ENCODE peak calls at places on chromosomes 4 and X, in five cellular contexts. A is upper lobe of right lung, X is psoas muscle, B is body of pancreas, K is lung. L is an unnamed sample.

GRCh38 chr4:186831574-186831973 is 107.9 kb upstream of the FAT1 start:
- ATAC-seq in K (no peak), A (no peak), B (no peak), X (no peak), L (no peak)

GRCh38 chr4:138494931-138495330 is 252.8 kb upstream of the SLC7A11 start:
- ATAC-seq in X (no peak), K (no peak), B (no peak), A (peak), L (no peak)

GRCh38 chr4:158835456-158836369 is 66.9 kb downstream of the FNIP2 start:
- ATAC-seq in X (peak), K (no peak), A (peak), B (no peak), L (no peak)

GRCh38 chrX:69238153-69238959 is 73.1 kb upstream of the PJA1 start:
- ATAC-seq in A (peak), X (peak), K (no peak), B (no peak), L (peak)

GRCh38 chr4:186934841-186935443 is 211.3 kb upstream of the FAT1 start:
- ATAC-seq in K (peak), B (no peak), X (no peak), A (peak), L (no peak)

GRCh38 chrX:8033175-8033574 is 106.0 kb upstream of the PNPLA4 start:
- ATAC-seq in K (no peak), A (no peak), B (no peak), X (no peak), L (no peak)

GRCh38 chr4:183905081-183905592 is at the start of gene STOX2:
- ATAC-seq in B (peak), K (peak), X (peak), A (peak), L (peak)

GRCh38 chrX:3169421-3169820 is 128.2 kb downstream of the ARSF start:
- ATAC-seq in B (no peak), K (no peak), X (no peak), A (no peak), L (no peak)

GRCh38 chr4:38752393-38752961 is 30.3 kb downstream of the TLR10 start:
- ATAC-seq in B (peak), A (peak), K (peak), X (peak), L (no peak)

GRCh38 chr4:80071643-80072606 is 1.1 kb downstream of the ANTXR2 start:
- ATAC-seq in B (peak), A (peak), K (peak), X (peak), L (peak)

GRCh38 chr4:149065753-149066152 is 623.5 kb upstream of the NR3C2 start:
- ATAC-seq in X (no peak), B (no peak), A (no peak), K (no peak), L (no peak)

GRCh38 chr4:103996637-103997036 is 276.9 kb upstream of the TACR3 start:
- ATAC-seq in B (peak), A (peak), K (no peak), X (no peak), L (no peak)

GRCh38 chr4:112563431-112564200 is 47.6 kb upstream of the NEUROG2 start:
- ATAC-seq in A (no peak), K (no peak), B (no peak), X (no peak), L (no peak)

GRCh38 chrX:71106427-71106826 is at the start of gene CXorf65:
- ATAC-seq in X (no peak), B (no peak), K (no peak), A (no peak), L (no peak)

GRCh38 chr4:1652088-1652487 is 32.0 kb downstream of the FAM53A start:
- ATAC-seq in A (no peak), B (no peak), K (no peak), X (no peak), L (no peak)

GRCh38 chr4:139734201-139734874 is 68.7 kb downstream of the MGST2 start:
- ATAC-seq in B (peak), K (peak), A (peak), X (peak), L (peak)

GRCh38 chr4:8525383-8526120 is 54.6 kb upstream of the GPR78 start:
- ATAC-seq in X (no peak), K (no peak), A (peak), B (no peak), L (no peak)

GRCh38 chr4:16290681-16291420 is 64.6 kb upstream of the TAPT1 start:
- ATAC-seq in A (no peak), X (no peak), K (no peak), B (no peak), L (no peak)

GRCh38 chr4:17174751-17175150 is 276.3 kb upstream of the LDB2 start:
- ATAC-seq in X (no peak), K (no peak), A (no peak), B (no peak), L (no peak)

GRCh38 chrX:46653482-46653881 is 79.9 kb downstream of the CHST7 start:
- ATAC-seq in K (no peak), X (no peak), A (no peak), B (no peak), L (no peak)

GRCh38 chr4:41098093-41098492 is 116.2 kb downstream of the APBB2 start:
- ATAC-seq in X (no peak), K (no peak), A (no peak), B (no peak), L (no peak)

GRCh38 chr4:56686537-56687231 is 5.6 kb upstream of the HOPX start:
- ATAC-seq in A (no peak), K (no peak), X (no peak), B (no peak), L (no peak)

GRCh38 chr4:102606846-102607440 is 105.8 kb downstream of the NFKB1 start:
- ATAC-seq in A (peak), K (no peak), X (no peak), B (peak), L (no peak)

GRCh38 chrX:47285762-47286320 is 53.0 kb downstream of the USP11 start:
- ATAC-seq in X (no peak), B (no peak), A (no peak), K (no peak), L (no peak)

GRCh38 chr4:107548211-107548905 is 171.7 kb downstream of the PAPSS1 start:
- ATAC-seq in B (no peak), A (no peak), X (no peak), K (no peak), L (no peak)

GRCh38 chr4:1041147-1041935 is 29.9 kb downstream of the FGFRL1 start:
- ATAC-seq in A (peak), X (no peak), K (no peak), B (no peak), L (no peak)

GRCh38 chr4:74166823-74167222 is 8.9 kb downstream of the MTHFD2L start:
- ATAC-seq in A (peak), X (peak), B (no peak), K (no peak), L (no peak)

GRCh38 chrX:65300104-65300809 is 234.3 kb downstream of the LAS1L start:
- ATAC-seq in K (no peak), B (no peak), X (no peak), A (no peak), L (no peak)

GRCh38 chr4:122047706-122048425 is 96.0 kb upstream of the TRPC3 start:
- ATAC-seq in X (no peak), B (no peak), K (no peak), A (peak), L (no peak)

GRCh38 chr4:123986268-123986798 is 589.7 kb downstream of the SPRY1 start:
- ATAC-seq in K (peak), A (no peak), B (no peak), X (peak), L (peak)

GRCh38 chr4:124044867-124045266 is 648.3 kb downstream of the SPRY1 start:
- ATAC-seq in K (no peak), B (no peak), A (no peak), X (no peak), L (no peak)

GRCh38 chr4:179625391-179625790 is 2183.2 kb upstream of the AGA start:
- ATAC-seq in B (no peak), K (no peak), A (no peak), X (no peak), L (no peak)

GRCh38 chr4:986428-986948 is 356 bp upstream of the IDUA start:
- ATAC-seq in X (no peak), B (peak), A (peak), K (no peak), L (peak)

GRCh38 chr4:165540206-165540865 is 161.5 kb downstream of the CPE start:
- ATAC-seq in B (no peak), X (no peak), K (no peak), A (no peak), L (no peak)

GRCh38 chr4:80235451-80235850 is 31.0 kb upstream of the FGF5 start:
- ATAC-seq in K (no peak), X (no peak), B (no peak), A (no peak), L (no peak)

GRCh38 chr4:11545651-11546050 is 117.0 kb upstream of the HS3ST1 start:
- ATAC-seq in B (no peak), X (no peak), A (no peak), K (no peak), L (no peak)

GRCh38 chrX:46635186-46635585 is 61.6 kb downstream of the CHST7 start:
- ATAC-seq in B (no peak), K (no peak), X (no peak), A (no peak), L (no peak)

DNA sequence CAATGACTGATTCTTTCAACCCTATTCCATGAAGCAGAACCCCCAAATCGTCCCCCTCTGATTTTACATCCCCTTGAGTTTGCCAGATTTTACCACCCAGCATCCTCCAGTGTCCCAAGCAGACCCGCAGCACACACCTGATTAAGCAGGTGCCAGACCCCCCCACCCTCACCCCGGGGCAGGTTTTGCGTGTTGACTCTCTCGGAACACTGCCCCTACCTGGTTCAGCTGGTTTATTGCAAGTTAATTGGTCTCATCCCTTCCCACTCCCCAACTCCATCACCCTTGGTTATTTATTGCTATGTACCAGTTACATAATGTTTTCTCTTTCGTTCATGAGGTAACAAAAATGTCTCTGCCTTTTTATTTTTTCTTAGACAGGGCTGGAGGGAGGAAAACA is 258.4 kb downstream of the BCOR start:
- ATAC-seq in K (no peak), X (no peak), A (no peak), B (no peak), L (no peak)
- TF ChIP-seq CTCF in K (no peak), X (no peak), A (no peak), B (no peak), L (no peak)

GRCh38 chr4:109332926-109333464 is 30.5 kb upstream of the COL25A1 start:
- ATAC-seq in K (no peak), B (no peak), A (peak), X (peak), L (peak)
- TF ChIP-seq CTCF in K (no peak), B (no peak), A (peak), X (peak), L (no peak)

DNA sequence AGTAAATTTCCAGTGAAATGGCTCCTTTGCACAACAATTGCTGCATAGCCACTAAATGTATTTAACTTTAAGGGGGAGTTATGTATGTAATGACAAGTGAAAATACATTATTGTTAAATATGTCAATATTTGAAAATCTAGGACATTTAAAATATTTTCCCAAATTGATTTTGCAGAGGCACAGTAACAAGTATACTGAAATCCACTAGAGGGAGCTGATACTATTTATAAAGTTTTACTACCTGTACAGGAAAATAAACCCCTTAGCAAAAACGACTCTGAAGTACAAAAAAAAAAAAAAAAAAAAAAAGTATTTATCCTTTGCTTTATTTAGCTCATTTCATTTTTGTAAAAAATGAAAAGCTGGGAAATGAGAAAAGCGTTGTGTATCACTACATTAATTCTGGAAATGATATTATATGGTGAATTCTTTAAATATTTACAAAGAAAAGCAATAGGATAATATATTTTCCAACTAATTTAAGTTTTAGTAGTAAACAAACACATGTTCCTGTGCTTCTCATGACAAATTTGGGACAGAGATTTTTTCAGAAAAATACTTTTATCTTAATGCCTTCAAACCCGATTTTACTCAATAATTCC is 727.7 kb downstream of the DMD start:
- ATAC-seq in A (no peak), B (no peak), X (no peak), K (no peak), L (no peak)
- TF ChIP-seq CTCF in A (peak), B (no peak), X (no peak), K (no peak), L (no peak)

GRCh38 chr4:172147702-172148101 is 334.5 kb downstream of the GALNTL6 start:
- ATAC-seq in B (no peak), K (no peak), A (no peak), X (no peak), L (no peak)
- TF ChIP-seq CTCF in B (no peak), K (no peak), A (no peak), X (no peak), L (no peak)

GRCh38 chr4:126583509-126583908 is 1049.2 kb upstream of the INTU start:
- ATAC-seq in A (peak), X (no peak), B (no peak), K (no peak), L (no peak)

DNA sequence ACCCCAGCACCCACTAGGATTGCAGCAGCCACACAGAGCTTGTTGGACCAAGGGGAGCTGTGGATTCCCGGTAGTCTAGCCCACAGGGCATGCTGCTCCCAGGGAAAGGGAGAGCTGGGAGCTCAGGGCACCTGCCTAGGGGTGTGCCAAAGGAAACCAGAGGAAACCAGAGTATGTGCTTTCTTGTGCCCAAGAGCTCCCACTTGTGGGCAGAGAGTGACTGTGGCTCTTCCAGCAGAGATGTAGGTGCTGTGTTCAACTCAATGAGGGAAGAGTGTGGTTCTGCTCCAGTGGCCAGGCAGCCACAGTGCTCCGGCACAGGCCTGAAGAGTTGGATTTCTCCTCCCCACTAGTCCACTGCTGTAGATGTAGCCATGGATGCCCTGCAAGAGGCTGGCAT is 1050.0 kb upstream of the INTU start:
- ATAC-seq in A (peak), B (no peak), X (no peak), K (no peak), L (no peak)
- TF ChIP-seq CTCF in A (no peak), B (no peak), X (no peak), K (no peak), L (no peak)

GRCh38 chrX:151004085-151004484 is 20.9 kb downstream of the HMGB3 start:
- ATAC-seq in X (no peak), A (no peak), B (no peak), K (no peak), L (no peak)
- TF ChIP-seq CTCF in X (peak), A (no peak), B (no peak), K (no peak), L (no peak)

DNA sequence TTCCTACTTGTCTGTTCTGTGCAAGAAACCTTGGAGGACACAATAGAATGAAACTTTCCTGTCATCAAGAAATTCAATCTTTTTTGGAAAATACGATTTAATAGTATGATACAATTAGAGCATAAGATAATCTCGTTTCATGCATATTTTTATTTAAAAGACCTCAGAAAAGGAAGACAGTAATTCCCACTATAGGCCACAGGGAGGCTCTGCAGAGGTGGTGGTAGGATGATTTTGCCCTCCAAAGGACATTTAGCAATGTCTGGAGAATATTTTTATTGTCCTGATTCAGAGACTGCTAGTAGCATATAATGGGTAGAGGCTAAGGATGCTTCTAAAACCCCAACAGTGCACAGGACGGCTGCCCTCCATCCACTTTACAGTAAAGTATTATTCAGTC is 68.7 kb downstream of the PAK3 start:
- ATAC-seq in X (no peak), B (no peak), K (no peak), A (no peak), L (no peak)
- TF ChIP-seq CTCF in X (peak), B (no peak), K (no peak), A (peak), L (no peak)

GRCh38 chrX:11532291-11533075 is 133.2 kb downstream of the ARHGAP6 start:
- ATAC-seq in X (no peak), B (no peak), A (no peak), K (no peak), L (peak)

GRCh38 chrX:11531226-11531625 is 134.5 kb downstream of the ARHGAP6 start:
- ATAC-seq in X (no peak), B (no peak), K (no peak), A (no peak), L (no peak)

GRCh38 chrX:11533211-11533651 is 132.5 kb downstream of the ARHGAP6 start:
- ATAC-seq in A (peak), K (peak), B (peak), X (peak), L (peak)

GRCh38 chrX:11528623-11529022 is 137.1 kb downstream of the ARHGAP6 start:
- ATAC-seq in B (no peak), K (no peak), A (no peak), X (no peak), L (no peak)

DNA sequence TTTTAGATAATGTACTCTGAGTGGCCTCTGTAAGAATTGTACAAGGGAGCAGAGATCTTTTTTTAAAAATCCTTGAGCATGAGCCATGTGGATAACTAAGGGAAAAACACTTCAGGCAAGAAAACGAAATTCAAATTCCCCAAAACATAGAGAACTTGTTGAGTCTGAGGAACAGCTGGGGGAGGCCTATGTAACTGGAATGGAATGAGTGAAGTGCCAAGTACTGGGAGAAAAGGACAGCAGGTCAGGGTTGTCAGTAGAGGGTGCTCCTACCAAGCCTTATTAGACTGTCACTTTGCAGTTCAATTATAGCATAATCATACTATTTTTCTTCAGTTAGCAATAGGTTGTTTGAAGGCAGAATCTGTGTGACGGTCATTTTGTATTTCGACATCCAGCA is 135.1 kb downstream of the ARHGAP6 start:
- ATAC-seq in B (no peak), X (no peak), A (no peak), K (no peak), L (no peak)
- TF ChIP-seq CTCF in B (no peak), X (no peak), A (no peak), K (no peak), L (no peak)

GRCh38 chr4:174181827-174182226 is 101.6 kb downstream of the FBXO8 start:
- ATAC-seq in B (no peak), X (no peak), A (no peak), K (no peak), L (no peak)
- TF ChIP-seq CTCF in B (no peak), X (no peak), A (no peak), K (no peak), L (no peak)